ENCODE peak calls at places on chromosome 9, in five cellular contexts. One of them, this sample, is unnamed.
A peak's percentile ranks its signal among the peaks of the same experiment; 100 is the strongest.

GRCh38 chr9:131275332-131276106 is 791 bp downstream of the FAM78A start:
- ATAC-seq in activated CD8-positive, alpha-beta memory T cell treated with anti-CD3 and anti-CD28 coated beads, Interleukin-2, amount 10 ng/mL, durations not matched to agents 7 days and 5 days: no peak
- ATAC-seq in stimulated activated effector memory CD8-positive, alpha-beta T cell treated with anti-CD3 and anti-CD28 coated beads, Interleukin-12 subunit alpha, Interleukin-12 subunit beta, amount 100 ng/mL, for 72 hours: peak; percentile 23
- ATAC-seq in A549: peak; percentile 51
- ATAC-seq in left colon: no peak
- ATAC-seq in this sample: no peak

GRCh38 chr9:22342489-22343217 is 104.0 kb upstream of the DMRTA1 start:
- ATAC-seq in activated CD8-positive, alpha-beta memory T cell treated with anti-CD3 and anti-CD28 coated beads, Interleukin-2, amount 10 ng/mL, durations not matched to agents 7 days and 5 days: no peak
- ATAC-seq in stimulated activated effector memory CD8-positive, alpha-beta T cell treated with anti-CD3 and anti-CD28 coated beads, Interleukin-12 subunit alpha, Interleukin-12 subunit beta, amount 100 ng/mL, for 72 hours: no peak
- ATAC-seq in A549: peak; percentile 85
- ATAC-seq in left colon: no peak
- ATAC-seq in this sample: no peak

GRCh38 chr9:86052556-86053468 is 46.5 kb downstream of the GOLM1 start:
- ATAC-seq in left colon: peak; percentile 18
- ATAC-seq in activated CD8-positive, alpha-beta memory T cell treated with anti-CD3 and anti-CD28 coated beads, Interleukin-2, amount 10 ng/mL, durations not matched to agents 7 days and 5 days: peak; percentile 33
- ATAC-seq in stimulated activated effector memory CD8-positive, alpha-beta T cell treated with anti-CD3 and anti-CD28 coated beads, Interleukin-12 subunit alpha, Interleukin-12 subunit beta, amount 100 ng/mL, for 72 hours: no peak
- ATAC-seq in A549: peak; percentile 56
- ATAC-seq in this sample: no peak

GRCh38 chr9:100598641-100599145 is 20.8 kb downstream of the CAVIN4 start:
- ATAC-seq in A549: peak; percentile 90
- ATAC-seq in left colon: peak; percentile 91
- ATAC-seq in stimulated activated effector memory CD8-positive, alpha-beta T cell treated with anti-CD3 and anti-CD28 coated beads, Interleukin-12 subunit alpha, Interleukin-12 subunit beta, amount 100 ng/mL, for 72 hours: peak; percentile 84
- ATAC-seq in activated CD8-positive, alpha-beta memory T cell treated with anti-CD3 and anti-CD28 coated beads, Interleukin-2, amount 10 ng/mL, durations not matched to agents 7 days and 5 days: peak; percentile 86
- ATAC-seq in this sample: peak; percentile 80

GRCh38 chr9:120464176-120464575 is 115.8 kb downstream of the CDK5RAP2 start:
- ATAC-seq in stimulated activated effector memory CD8-positive, alpha-beta T cell treated with anti-CD3 and anti-CD28 coated beads, Interleukin-12 subunit alpha, Interleukin-12 subunit beta, amount 100 ng/mL, for 72 hours: no peak
- ATAC-seq in activated CD8-positive, alpha-beta memory T cell treated with anti-CD3 and anti-CD28 coated beads, Interleukin-2, amount 10 ng/mL, durations not matched to agents 7 days and 5 days: no peak
- ATAC-seq in left colon: no peak
- ATAC-seq in A549: no peak
- ATAC-seq in this sample: no peak

GRCh38 chr9:4108708-4109444 is 191.0 kb downstream of the GLIS3 start:
- ATAC-seq in stimulated activated effector memory CD8-positive, alpha-beta T cell treated with anti-CD3 and anti-CD28 coated beads, Interleukin-12 subunit alpha, Interleukin-12 subunit beta, amount 100 ng/mL, for 72 hours: no peak
- ATAC-seq in left colon: peak; percentile 61
- ATAC-seq in activated CD8-positive, alpha-beta memory T cell treated with anti-CD3 and anti-CD28 coated beads, Interleukin-2, amount 10 ng/mL, durations not matched to agents 7 days and 5 days: no peak
- ATAC-seq in A549: no peak
- ATAC-seq in this sample: no peak

GRCh38 chr9:126667190-126668055 is 53.7 kb downstream of the LMX1B start:
- ATAC-seq in left colon: peak; percentile 42
- ATAC-seq in activated CD8-positive, alpha-beta memory T cell treated with anti-CD3 and anti-CD28 coated beads, Interleukin-2, amount 10 ng/mL, durations not matched to agents 7 days and 5 days: no peak
- ATAC-seq in stimulated activated effector memory CD8-positive, alpha-beta T cell treated with anti-CD3 and anti-CD28 coated beads, Interleukin-12 subunit alpha, Interleukin-12 subunit beta, amount 100 ng/mL, for 72 hours: no peak
- ATAC-seq in A549: no peak
- ATAC-seq in this sample: no peak

GRCh38 chr9:5470816-5471215 is 20.5 kb downstream of the CD274 start:
- ATAC-seq in A549: no peak
- ATAC-seq in left colon: no peak
- ATAC-seq in activated CD8-positive, alpha-beta memory T cell treated with anti-CD3 and anti-CD28 coated beads, Interleukin-2, amount 10 ng/mL, durations not matched to agents 7 days and 5 days: no peak
- ATAC-seq in stimulated activated effector memory CD8-positive, alpha-beta T cell treated with anti-CD3 and anti-CD28 coated beads, Interleukin-12 subunit alpha, Interleukin-12 subunit beta, amount 100 ng/mL, for 72 hours: peak; percentile 88
- ATAC-seq in this sample: no peak

GRCh38 chr9:27633754-27634153 is 60.5 kb upstream of the C9orf72 start:
- ATAC-seq in activated CD8-positive, alpha-beta memory T cell treated with anti-CD3 and anti-CD28 coated beads, Interleukin-2, amount 10 ng/mL, durations not matched to agents 7 days and 5 days: no peak
- ATAC-seq in A549: no peak
- ATAC-seq in stimulated activated effector memory CD8-positive, alpha-beta T cell treated with anti-CD3 and anti-CD28 coated beads, Interleukin-12 subunit alpha, Interleukin-12 subunit beta, amount 100 ng/mL, for 72 hours: no peak
- ATAC-seq in left colon: no peak
- ATAC-seq in this sample: no peak

GRCh38 chr9:127540664-127541041 is 71.4 kb upstream of the STXBP1 start:
- ATAC-seq in stimulated activated effector memory CD8-positive, alpha-beta T cell treated with anti-CD3 and anti-CD28 coated beads, Interleukin-12 subunit alpha, Interleukin-12 subunit beta, amount 100 ng/mL, for 72 hours: no peak
- ATAC-seq in activated CD8-positive, alpha-beta memory T cell treated with anti-CD3 and anti-CD28 coated beads, Interleukin-2, amount 10 ng/mL, durations not matched to agents 7 days and 5 days: no peak
- ATAC-seq in left colon: no peak
- ATAC-seq in A549: no peak
- ATAC-seq in this sample: peak; percentile 79

GRCh38 chr9:37994639-37995347 is 74.2 kb downstream of the SHB start:
- ATAC-seq in A549: peak; percentile 39
- ATAC-seq in stimulated activated effector memory CD8-positive, alpha-beta T cell treated with anti-CD3 and anti-CD28 coated beads, Interleukin-12 subunit alpha, Interleukin-12 subunit beta, amount 100 ng/mL, for 72 hours: peak; percentile 90
- ATAC-seq in activated CD8-positive, alpha-beta memory T cell treated with anti-CD3 and anti-CD28 coated beads, Interleukin-2, amount 10 ng/mL, durations not matched to agents 7 days and 5 days: peak; percentile 73
- ATAC-seq in left colon: peak; percentile 55
- ATAC-seq in this sample: peak; percentile 48

GRCh38 chr9:123329329-123329955 is 26.6 kb upstream of the CRB2 start:
- ATAC-seq in A549: no peak
- ATAC-seq in activated CD8-positive, alpha-beta memory T cell treated with anti-CD3 and anti-CD28 coated beads, Interleukin-2, amount 10 ng/mL, durations not matched to agents 7 days and 5 days: peak; percentile 36
- ATAC-seq in stimulated activated effector memory CD8-positive, alpha-beta T cell treated with anti-CD3 and anti-CD28 coated beads, Interleukin-12 subunit alpha, Interleukin-12 subunit beta, amount 100 ng/mL, for 72 hours: peak; percentile 55
- ATAC-seq in left colon: peak; percentile 89
- ATAC-seq in this sample: peak; percentile 56

GRCh38 chr9:68931821-68932220 is 82.1 kb downstream of the PRKACG start:
- ATAC-seq in stimulated activated effector memory CD8-positive, alpha-beta T cell treated with anti-CD3 and anti-CD28 coated beads, Interleukin-12 subunit alpha, Interleukin-12 subunit beta, amount 100 ng/mL, for 72 hours: no peak
- ATAC-seq in activated CD8-positive, alpha-beta memory T cell treated with anti-CD3 and anti-CD28 coated beads, Interleukin-2, amount 10 ng/mL, durations not matched to agents 7 days and 5 days: peak; percentile 36
- ATAC-seq in left colon: no peak
- ATAC-seq in A549: no peak
- ATAC-seq in this sample: no peak

GRCh38 chr9:20863910-20864309 is 167.5 kb downstream of the HACD4 start:
- ATAC-seq in stimulated activated effector memory CD8-positive, alpha-beta T cell treated with anti-CD3 and anti-CD28 coated beads, Interleukin-12 subunit alpha, Interleukin-12 subunit beta, amount 100 ng/mL, for 72 hours: no peak
- ATAC-seq in A549: no peak
- ATAC-seq in activated CD8-positive, alpha-beta memory T cell treated with anti-CD3 and anti-CD28 coated beads, Interleukin-2, amount 10 ng/mL, durations not matched to agents 7 days and 5 days: no peak
- ATAC-seq in left colon: no peak
- ATAC-seq in this sample: no peak

GRCh38 chr9:87615547-87616148 is 110.3 kb upstream of the CTSL start:
- ATAC-seq in activated CD8-positive, alpha-beta memory T cell treated with anti-CD3 and anti-CD28 coated beads, Interleukin-2, amount 10 ng/mL, durations not matched to agents 7 days and 5 days: no peak
- ATAC-seq in A549: no peak
- ATAC-seq in stimulated activated effector memory CD8-positive, alpha-beta T cell treated with anti-CD3 and anti-CD28 coated beads, Interleukin-12 subunit alpha, Interleukin-12 subunit beta, amount 100 ng/mL, for 72 hours: no peak
- ATAC-seq in left colon: no peak
- ATAC-seq in this sample: peak; percentile 57

GRCh38 chr9:27599102-27599501 is 25.8 kb upstream of the C9orf72 start:
- ATAC-seq in stimulated activated effector memory CD8-positive, alpha-beta T cell treated with anti-CD3 and anti-CD28 coated beads, Interleukin-12 subunit alpha, Interleukin-12 subunit beta, amount 100 ng/mL, for 72 hours: no peak
- ATAC-seq in left colon: no peak
- ATAC-seq in activated CD8-positive, alpha-beta memory T cell treated with anti-CD3 and anti-CD28 coated beads, Interleukin-2, amount 10 ng/mL, durations not matched to agents 7 days and 5 days: no peak
- ATAC-seq in A549: no peak
- ATAC-seq in this sample: peak; percentile 59

GRCh38 chr9:133604856-133605255 is 4.3 kb downstream of the FAM163B start:
- ATAC-seq in A549: peak; percentile 61
- ATAC-seq in activated CD8-positive, alpha-beta memory T cell treated with anti-CD3 and anti-CD28 coated beads, Interleukin-2, amount 10 ng/mL, durations not matched to agents 7 days and 5 days: no peak
- ATAC-seq in left colon: no peak
- ATAC-seq in stimulated activated effector memory CD8-positive, alpha-beta T cell treated with anti-CD3 and anti-CD28 coated beads, Interleukin-12 subunit alpha, Interleukin-12 subunit beta, amount 100 ng/mL, for 72 hours: no peak
- ATAC-seq in this sample: no peak

GRCh38 chr9:130219661-130220081 is 45.9 kb upstream of the HMCN2 start:
- ATAC-seq in stimulated activated effector memory CD8-positive, alpha-beta T cell treated with anti-CD3 and anti-CD28 coated beads, Interleukin-12 subunit alpha, Interleukin-12 subunit beta, amount 100 ng/mL, for 72 hours: no peak
- ATAC-seq in A549: peak; percentile 31
- ATAC-seq in left colon: no peak
- ATAC-seq in activated CD8-positive, alpha-beta memory T cell treated with anti-CD3 and anti-CD28 coated beads, Interleukin-2, amount 10 ng/mL, durations not matched to agents 7 days and 5 days: no peak
- ATAC-seq in this sample: peak; percentile 19

GRCh38 chr9:133774799-133775198 is 36.6 kb upstream of the SARDH start:
- ATAC-seq in activated CD8-positive, alpha-beta memory T cell treated with anti-CD3 and anti-CD28 coated beads, Interleukin-2, amount 10 ng/mL, durations not matched to agents 7 days and 5 days: no peak
- ATAC-seq in stimulated activated effector memory CD8-positive, alpha-beta T cell treated with anti-CD3 and anti-CD28 coated beads, Interleukin-12 subunit alpha, Interleukin-12 subunit beta, amount 100 ng/mL, for 72 hours: no peak
- ATAC-seq in left colon: no peak
- ATAC-seq in A549: no peak
- ATAC-seq in this sample: no peak

GRCh38 chr9:112631313-112631712 is 86.6 kb downstream of the INIP start:
- ATAC-seq in activated CD8-positive, alpha-beta memory T cell treated with anti-CD3 and anti-CD28 coated beads, Interleukin-2, amount 10 ng/mL, durations not matched to agents 7 days and 5 days: no peak
- ATAC-seq in A549: no peak
- ATAC-seq in stimulated activated effector memory CD8-positive, alpha-beta T cell treated with anti-CD3 and anti-CD28 coated beads, Interleukin-12 subunit alpha, Interleukin-12 subunit beta, amount 100 ng/mL, for 72 hours: no peak
- ATAC-seq in left colon: no peak
- ATAC-seq in this sample: no peak

GRCh38 chr9:132018957-132019405 is 60.7 kb downstream of the MED27 start:
- ATAC-seq in stimulated activated effector memory CD8-positive, alpha-beta T cell treated with anti-CD3 and anti-CD28 coated beads, Interleukin-12 subunit alpha, Interleukin-12 subunit beta, amount 100 ng/mL, for 72 hours: no peak
- ATAC-seq in A549: no peak
- ATAC-seq in left colon: no peak
- ATAC-seq in activated CD8-positive, alpha-beta memory T cell treated with anti-CD3 and anti-CD28 coated beads, Interleukin-2, amount 10 ng/mL, durations not matched to agents 7 days and 5 days: no peak
- ATAC-seq in this sample: no peak

GRCh38 chr9:136140966-136141365 is 22.3 kb upstream of the TMEM250 start:
- ATAC-seq in activated CD8-positive, alpha-beta memory T cell treated with anti-CD3 and anti-CD28 coated beads, Interleukin-2, amount 10 ng/mL, durations not matched to agents 7 days and 5 days: no peak
- ATAC-seq in A549: no peak
- ATAC-seq in left colon: no peak
- ATAC-seq in stimulated activated effector memory CD8-positive, alpha-beta T cell treated with anti-CD3 and anti-CD28 coated beads, Interleukin-12 subunit alpha, Interleukin-12 subunit beta, amount 100 ng/mL, for 72 hours: no peak
- ATAC-seq in this sample: no peak

GRCh38 chr9:97305501-97306298 is 1.8 kb upstream of the CCDC180 start:
- ATAC-seq in left colon: no peak
- ATAC-seq in stimulated activated effector memory CD8-positive, alpha-beta T cell treated with anti-CD3 and anti-CD28 coated beads, Interleukin-12 subunit alpha, Interleukin-12 subunit beta, amount 100 ng/mL, for 72 hours: no peak
- ATAC-seq in A549: no peak
- ATAC-seq in activated CD8-positive, alpha-beta memory T cell treated with anti-CD3 and anti-CD28 coated beads, Interleukin-2, amount 10 ng/mL, durations not matched to agents 7 days and 5 days: no peak
- ATAC-seq in this sample: no peak

GRCh38 chr9:96078866-96079505 is 203.5 kb downstream of the ERCC6L2 start:
- ATAC-seq in left colon: no peak
- ATAC-seq in activated CD8-positive, alpha-beta memory T cell treated with anti-CD3 and anti-CD28 coated beads, Interleukin-2, amount 10 ng/mL, durations not matched to agents 7 days and 5 days: no peak
- ATAC-seq in stimulated activated effector memory CD8-positive, alpha-beta T cell treated with anti-CD3 and anti-CD28 coated beads, Interleukin-12 subunit alpha, Interleukin-12 subunit beta, amount 100 ng/mL, for 72 hours: no peak
- ATAC-seq in A549: no peak
- ATAC-seq in this sample: no peak

GRCh38 chr9:71812385-71812784 is 44.1 kb upstream of the CEMIP2 start:
- ATAC-seq in activated CD8-positive, alpha-beta memory T cell treated with anti-CD3 and anti-CD28 coated beads, Interleukin-2, amount 10 ng/mL, durations not matched to agents 7 days and 5 days: no peak
- ATAC-seq in stimulated activated effector memory CD8-positive, alpha-beta T cell treated with anti-CD3 and anti-CD28 coated beads, Interleukin-12 subunit alpha, Interleukin-12 subunit beta, amount 100 ng/mL, for 72 hours: no peak
- ATAC-seq in A549: no peak
- ATAC-seq in left colon: no peak
- ATAC-seq in this sample: no peak

GRCh38 chr9:5052858-5053257 is 67.8 kb downstream of the JAK2 start:
- ATAC-seq in activated CD8-positive, alpha-beta memory T cell treated with anti-CD3 and anti-CD28 coated beads, Interleukin-2, amount 10 ng/mL, durations not matched to agents 7 days and 5 days: no peak
- ATAC-seq in A549: no peak
- ATAC-seq in stimulated activated effector memory CD8-positive, alpha-beta T cell treated with anti-CD3 and anti-CD28 coated beads, Interleukin-12 subunit alpha, Interleukin-12 subunit beta, amount 100 ng/mL, for 72 hours: no peak
- ATAC-seq in left colon: no peak
- ATAC-seq in this sample: no peak

GRCh38 chr9:109082091-109082620 is 37.6 kb downstream of the TMEM245 start:
- ATAC-seq in left colon: peak; percentile 30
- ATAC-seq in stimulated activated effector memory CD8-positive, alpha-beta T cell treated with anti-CD3 and anti-CD28 coated beads, Interleukin-12 subunit alpha, Interleukin-12 subunit beta, amount 100 ng/mL, for 72 hours: no peak
- ATAC-seq in A549: no peak
- ATAC-seq in activated CD8-positive, alpha-beta memory T cell treated with anti-CD3 and anti-CD28 coated beads, Interleukin-2, amount 10 ng/mL, durations not matched to agents 7 days and 5 days: no peak
- ATAC-seq in this sample: no peak

GRCh38 chr9:133702798-133703570 is 35.2 kb downstream of the SARDH start:
- ATAC-seq in left colon: no peak
- ATAC-seq in A549: no peak
- ATAC-seq in stimulated activated effector memory CD8-positive, alpha-beta T cell treated with anti-CD3 and anti-CD28 coated beads, Interleukin-12 subunit alpha, Interleukin-12 subunit beta, amount 100 ng/mL, for 72 hours: peak; percentile 5
- ATAC-seq in activated CD8-positive, alpha-beta memory T cell treated with anti-CD3 and anti-CD28 coated beads, Interleukin-2, amount 10 ng/mL, durations not matched to agents 7 days and 5 days: no peak
- ATAC-seq in this sample: no peak

GRCh38 chr9:93665128-93665565 is 88.8 kb downstream of the PHF2 start:
- ATAC-seq in stimulated activated effector memory CD8-positive, alpha-beta T cell treated with anti-CD3 and anti-CD28 coated beads, Interleukin-12 subunit alpha, Interleukin-12 subunit beta, amount 100 ng/mL, for 72 hours: no peak
- ATAC-seq in activated CD8-positive, alpha-beta memory T cell treated with anti-CD3 and anti-CD28 coated beads, Interleukin-2, amount 10 ng/mL, durations not matched to agents 7 days and 5 days: no peak
- ATAC-seq in A549: no peak
- ATAC-seq in left colon: no peak
- ATAC-seq in this sample: no peak